ENCODE peak calls at places on chromosome 7, in five cellular contexts. One of them, this sample, is unnamed.

GRCh38 chr7:42550706-42551470 is 313.9 kb upstream of the GLI3 start:
- DNase-seq in effector memory CD4-positive, alpha-beta T cell: no peak
- DNase-seq in stimulated activated CD4-positive, alpha-beta T cell treated with anti-CD3 and anti-CD28 coated beads, Interleukin-12 subunit alpha, Interleukin-12 subunit beta, amount 100 ng/mL, for 4 hours: no peak
- DNase-seq in NCI-H2029: no peak
- DNase-seq in hypothalamus: no peak
- DNase-seq in this sample: no peak

GRCh38 chr7:41900532-41900931 is 197.6 kb upstream of the INHBA start:
- DNase-seq in stimulated activated CD4-positive, alpha-beta T cell treated with anti-CD3 and anti-CD28 coated beads, Interleukin-12 subunit alpha, Interleukin-12 subunit beta, amount 100 ng/mL, for 4 hours: no peak
- DNase-seq in hypothalamus: no peak
- DNase-seq in NCI-H2029: no peak
- DNase-seq in effector memory CD4-positive, alpha-beta T cell: no peak
- DNase-seq in this sample: no peak

GRCh38 chr7:25171071-25171470 is 46.0 kb upstream of the CYCS start:
- DNase-seq in effector memory CD4-positive, alpha-beta T cell: no peak
- DNase-seq in stimulated activated CD4-positive, alpha-beta T cell treated with anti-CD3 and anti-CD28 coated beads, Interleukin-12 subunit alpha, Interleukin-12 subunit beta, amount 100 ng/mL, for 4 hours: no peak
- DNase-seq in hypothalamus: no peak
- DNase-seq in NCI-H2029: no peak
- DNase-seq in this sample: no peak

GRCh38 chr7:103718482-103719415 is 270.7 kb downstream of the RELN start:
- DNase-seq in hypothalamus: no peak
- DNase-seq in effector memory CD4-positive, alpha-beta T cell: no peak
- DNase-seq in NCI-H2029: no peak
- DNase-seq in stimulated activated CD4-positive, alpha-beta T cell treated with anti-CD3 and anti-CD28 coated beads, Interleukin-12 subunit alpha, Interleukin-12 subunit beta, amount 100 ng/mL, for 4 hours: no peak
- DNase-seq in this sample: no peak

GRCh38 chr7:5423272-5423843 is at the start of gene TNRC18:
- DNase-seq in stimulated activated CD4-positive, alpha-beta T cell treated with anti-CD3 and anti-CD28 coated beads, Interleukin-12 subunit alpha, Interleukin-12 subunit beta, amount 100 ng/mL, for 4 hours: no peak
- DNase-seq in effector memory CD4-positive, alpha-beta T cell: no peak
- DNase-seq in NCI-H2029: no peak
- DNase-seq in hypothalamus: no peak
- DNase-seq in this sample: no peak

GRCh38 chr7:93902777-93903423 is 3.5 kb upstream of the GNGT1 start:
- DNase-seq in effector memory CD4-positive, alpha-beta T cell: no peak
- DNase-seq in hypothalamus: no peak
- DNase-seq in NCI-H2029: no peak
- DNase-seq in stimulated activated CD4-positive, alpha-beta T cell treated with anti-CD3 and anti-CD28 coated beads, Interleukin-12 subunit alpha, Interleukin-12 subunit beta, amount 100 ng/mL, for 4 hours: no peak
- DNase-seq in this sample: no peak

GRCh38 chr7:157267516-157267915 is 69.3 kb upstream of the DNAJB6 start:
- DNase-seq in stimulated activated CD4-positive, alpha-beta T cell treated with anti-CD3 and anti-CD28 coated beads, Interleukin-12 subunit alpha, Interleukin-12 subunit beta, amount 100 ng/mL, for 4 hours: no peak
- DNase-seq in hypothalamus: no peak
- DNase-seq in effector memory CD4-positive, alpha-beta T cell: no peak
- DNase-seq in NCI-H2029: no peak
- DNase-seq in this sample: no peak

GRCh38 chr7:34739651-34740300 is 81.8 kb downstream of the NPSR1 start:
- DNase-seq in stimulated activated CD4-positive, alpha-beta T cell treated with anti-CD3 and anti-CD28 coated beads, Interleukin-12 subunit alpha, Interleukin-12 subunit beta, amount 100 ng/mL, for 4 hours: no peak
- DNase-seq in hypothalamus: no peak
- DNase-seq in NCI-H2029: no peak
- DNase-seq in effector memory CD4-positive, alpha-beta T cell: no peak
- DNase-seq in this sample: no peak

GRCh38 chr7:91090684-91091083 is 173.5 kb upstream of the FZD1 start:
- DNase-seq in NCI-H2029: no peak
- DNase-seq in effector memory CD4-positive, alpha-beta T cell: no peak
- DNase-seq in stimulated activated CD4-positive, alpha-beta T cell treated with anti-CD3 and anti-CD28 coated beads, Interleukin-12 subunit alpha, Interleukin-12 subunit beta, amount 100 ng/mL, for 4 hours: no peak
- DNase-seq in hypothalamus: no peak
- DNase-seq in this sample: no peak

GRCh38 chr7:1813394-1814088 is 143.5 kb downstream of the ELFN1 start:
- DNase-seq in hypothalamus: no peak
- DNase-seq in stimulated activated CD4-positive, alpha-beta T cell treated with anti-CD3 and anti-CD28 coated beads, Interleukin-12 subunit alpha, Interleukin-12 subunit beta, amount 100 ng/mL, for 4 hours: no peak
- DNase-seq in effector memory CD4-positive, alpha-beta T cell: no peak
- DNase-seq in NCI-H2029: no peak
- DNase-seq in this sample: no peak

GRCh38 chr7:149872419-149873073 is 1.2 kb upstream of the ATP6V0E2 start:
- DNase-seq in effector memory CD4-positive, alpha-beta T cell: no peak
- DNase-seq in stimulated activated CD4-positive, alpha-beta T cell treated with anti-CD3 and anti-CD28 coated beads, Interleukin-12 subunit alpha, Interleukin-12 subunit beta, amount 100 ng/mL, for 4 hours: no peak
- DNase-seq in NCI-H2029: peak; percentile 68
- DNase-seq in hypothalamus: peak; percentile 37
- DNase-seq in this sample: no peak

GRCh38 chr7:74627699-74628411 is 29.7 kb upstream of the GTF2I start:
- DNase-seq in stimulated activated CD4-positive, alpha-beta T cell treated with anti-CD3 and anti-CD28 coated beads, Interleukin-12 subunit alpha, Interleukin-12 subunit beta, amount 100 ng/mL, for 4 hours: no peak
- DNase-seq in hypothalamus: no peak
- DNase-seq in effector memory CD4-positive, alpha-beta T cell: no peak
- DNase-seq in NCI-H2029: peak; percentile 50
- DNase-seq in this sample: no peak

GRCh38 chr7:111083423-111083822 is 7.5 kb upstream of the LRRN3 start:
- DNase-seq in effector memory CD4-positive, alpha-beta T cell: peak; percentile 14
- DNase-seq in hypothalamus: no peak
- DNase-seq in NCI-H2029: no peak
- DNase-seq in stimulated activated CD4-positive, alpha-beta T cell treated with anti-CD3 and anti-CD28 coated beads, Interleukin-12 subunit alpha, Interleukin-12 subunit beta, amount 100 ng/mL, for 4 hours: no peak
- DNase-seq in this sample: peak; percentile 53

GRCh38 chr7:94003446-94004023 is 620 bp downstream of the BET1 start:
- DNase-seq in effector memory CD4-positive, alpha-beta T cell: no peak
- DNase-seq in NCI-H2029: peak; percentile 3
- DNase-seq in stimulated activated CD4-positive, alpha-beta T cell treated with anti-CD3 and anti-CD28 coated beads, Interleukin-12 subunit alpha, Interleukin-12 subunit beta, amount 100 ng/mL, for 4 hours: no peak
- DNase-seq in hypothalamus: no peak
- DNase-seq in this sample: peak; percentile 13

GRCh38 chr7:150945171-150945852 is 32.8 kb downstream of the KCNH2 start:
- DNase-seq in effector memory CD4-positive, alpha-beta T cell: no peak
- DNase-seq in NCI-H2029: no peak
- DNase-seq in hypothalamus: no peak
- DNase-seq in stimulated activated CD4-positive, alpha-beta T cell treated with anti-CD3 and anti-CD28 coated beads, Interleukin-12 subunit alpha, Interleukin-12 subunit beta, amount 100 ng/mL, for 4 hours: no peak
- DNase-seq in this sample: no peak

GRCh38 chr7:55086413-55087201 is 67.8 kb downstream of the EGFR start:
- DNase-seq in NCI-H2029: peak; percentile 10
- DNase-seq in stimulated activated CD4-positive, alpha-beta T cell treated with anti-CD3 and anti-CD28 coated beads, Interleukin-12 subunit alpha, Interleukin-12 subunit beta, amount 100 ng/mL, for 4 hours: peak; percentile 5
- DNase-seq in effector memory CD4-positive, alpha-beta T cell: no peak
- DNase-seq in hypothalamus: no peak
- DNase-seq in this sample: no peak

GRCh38 chr7:7306231-7306630 is 123.9 kb downstream of the C1GALT1 start:
- DNase-seq in hypothalamus: no peak
- DNase-seq in stimulated activated CD4-positive, alpha-beta T cell treated with anti-CD3 and anti-CD28 coated beads, Interleukin-12 subunit alpha, Interleukin-12 subunit beta, amount 100 ng/mL, for 4 hours: no peak
- DNase-seq in NCI-H2029: no peak
- DNase-seq in effector memory CD4-positive, alpha-beta T cell: no peak
- DNase-seq in this sample: no peak

GRCh38 chr7:155395176-155395797 is 62.6 kb upstream of the EN2 start:
- DNase-seq in NCI-H2029: no peak
- DNase-seq in stimulated activated CD4-positive, alpha-beta T cell treated with anti-CD3 and anti-CD28 coated beads, Interleukin-12 subunit alpha, Interleukin-12 subunit beta, amount 100 ng/mL, for 4 hours: no peak
- DNase-seq in hypothalamus: peak; percentile 27
- DNase-seq in effector memory CD4-positive, alpha-beta T cell: no peak
- DNase-seq in this sample: no peak

GRCh38 chr7:27167170-27167505 is 1.8 kb upstream of the HOXA9 start:
- DNase-seq in hypothalamus: no peak
- DNase-seq in NCI-H2029: no peak
- DNase-seq in effector memory CD4-positive, alpha-beta T cell: no peak
- DNase-seq in stimulated activated CD4-positive, alpha-beta T cell treated with anti-CD3 and anti-CD28 coated beads, Interleukin-12 subunit alpha, Interleukin-12 subunit beta, amount 100 ng/mL, for 4 hours: no peak
- DNase-seq in this sample: no peak

GRCh38 chr7:157021071-157021891 is 10.8 kb upstream of the MNX1 start:
- DNase-seq in hypothalamus: no peak
- DNase-seq in stimulated activated CD4-positive, alpha-beta T cell treated with anti-CD3 and anti-CD28 coated beads, Interleukin-12 subunit alpha, Interleukin-12 subunit beta, amount 100 ng/mL, for 4 hours: no peak
- DNase-seq in NCI-H2029: no peak
- DNase-seq in effector memory CD4-positive, alpha-beta T cell: no peak
- DNase-seq in this sample: no peak

GRCh38 chr7:121373177-121373576 is 22.9 kb downstream of the FAM3C start:
- DNase-seq in stimulated activated CD4-positive, alpha-beta T cell treated with anti-CD3 and anti-CD28 coated beads, Interleukin-12 subunit alpha, Interleukin-12 subunit beta, amount 100 ng/mL, for 4 hours: no peak
- DNase-seq in effector memory CD4-positive, alpha-beta T cell: no peak
- DNase-seq in NCI-H2029: no peak
- DNase-seq in hypothalamus: no peak
- DNase-seq in this sample: no peak